ENCODE peak calls at places on chromosomes 6 and 20, in eight cellular contexts. Y is thyroid gland, Z is T-cell, X is posterior cingulate gyrus, I is mesenchymal stem cell, O is NCI-H2171 treated with DMSO at 0.1 percent for 48 hours, W is H9, C is iPS-NIHi11. N is an unnamed sample.

GRCh38 chr6:17907467-17908229 is 79.8 kb downstream of the KIF13A start:
- DNase-seq in Y (peak), Z (no peak), X (peak), I (peak), O (peak), W (no peak), C (no peak), N (no peak)

GRCh38 chr6:156925718-156926607 is 148.8 kb downstream of the ARID1B start:
- DNase-seq in Y (no peak), Z (no peak), X (no peak), I (peak), O (no peak), W (no peak), C (no peak), N (no peak)

GRCh38 chr20:20373046-20373706 is 5.3 kb downstream of the INSM1 start:
- DNase-seq in Y (no peak), Z (no peak), X (no peak), I (no peak), O (peak), W (no peak), C (no peak), N (no peak)

GRCh38 chr20:10090588-10091166 is 55.9 kb downstream of the ANKEF1 start:
- DNase-seq in Y (peak), Z (no peak), X (peak), I (peak), O (peak), W (peak), C (peak), N (peak)

GRCh38 chr20:22226849-22227248 is 357.5 kb downstream of the FOXA2 start:
- DNase-seq in Y (no peak), Z (no peak), X (no peak), I (no peak), O (no peak), W (no peak), C (no peak), N (no peak)

GRCh38 chr6:20924911-20925543 is 390.8 kb downstream of the CDKAL1 start:
- DNase-seq in Y (no peak), Z (no peak), X (no peak), I (peak), O (no peak), W (no peak), C (no peak), N (no peak)

GRCh38 chr6:150301871-150302800 is 66.7 kb upstream of the IYD start:
- DNase-seq in Y (no peak), Z (no peak), X (no peak), I (peak), O (no peak), W (no peak), C (peak), N (peak)

GRCh38 chr6:156780117-156780641 is 3.0 kb downstream of the ARID1B start:
- DNase-seq in Y (peak), Z (peak), X (peak), I (peak), O (peak), W (no peak), C (peak), N (peak)

GRCh38 chr20:45067087-45067486 is 33.8 kb downstream of the KCNS1 start:
- DNase-seq in Y (no peak), Z (no peak), X (no peak), I (no peak), O (no peak), W (no peak), C (no peak), N (no peak)

GRCh38 chr20:3251806-3252205 is 12.8 kb upstream of the SLC4A11 start:
- DNase-seq in Y (peak), Z (no peak), X (peak), I (no peak), O (no peak), W (no peak), C (no peak), N (no peak)

GRCh38 chr6:4778086-4778485 is 1.9 kb downstream of the CDYL start:
- DNase-seq in Y (no peak), Z (no peak), X (no peak), I (no peak), O (no peak), W (no peak), C (no peak), N (no peak)

GRCh38 chr6:3286641-3287171 is 28.0 kb downstream of the PSMG4 start:
- DNase-seq in Y (no peak), Z (no peak), X (no peak), I (no peak), O (no peak), W (no peak), C (no peak), N (no peak)

GRCh38 chr6:154969796-154970195 is 25.3 kb upstream of the TIAM2 start:
- DNase-seq in Y (no peak), Z (no peak), X (no peak), I (peak), O (no peak), W (no peak), C (no peak), N (no peak)

GRCh38 chr20:21389368-21389767 is 8.0 kb downstream of the NKX2-4 start:
- DNase-seq in Y (no peak), Z (no peak), X (no peak), I (no peak), O (no peak), W (no peak), C (no peak), N (no peak)

GRCh38 chr20:50014570-50015562 is 32.1 kb downstream of the SNAI1 start:
- DNase-seq in Y (no peak), Z (no peak), X (no peak), I (no peak), O (peak), W (no peak), C (peak), N (no peak)

N was measured in caudate nucleus.